ENCODE peak calls at places on chromosomes 16 and 17, in six cellular contexts. One of them, this sample, is unnamed.

GRCh38 chr17:14581181-14581830 is 280.4 kb downstream of the HS3ST3B1 start:
- DNase-seq in foreskin fibroblast: no peak
- DNase-seq in breast epithelium: no peak
- DNase-seq in CD8-positive, alpha-beta memory T cell: no peak
- DNase-seq in mucosa of descending colon: no peak
- DNase-seq in A549: no peak
- DNase-seq in this sample: no peak

GRCh38 chr16:15451098-15451731 is 16.8 kb downstream of the BMERB1 start:
- DNase-seq in foreskin fibroblast: no peak
- DNase-seq in breast epithelium: no peak
- DNase-seq in CD8-positive, alpha-beta memory T cell: no peak
- DNase-seq in mucosa of descending colon: no peak
- DNase-seq in A549: no peak
- DNase-seq in this sample: no peak

GRCh38 chr17:72120878-72121163 is at the start of gene SOX9:
- DNase-seq in foreskin fibroblast: peak
- DNase-seq in breast epithelium: peak
- DNase-seq in CD8-positive, alpha-beta memory T cell: no peak
- DNase-seq in mucosa of descending colon: peak
- DNase-seq in A549: peak
- DNase-seq in this sample: peak

GRCh38 chr16:12961621-12962020 is 60.2 kb downstream of the SHISA9 start:
- DNase-seq in foreskin fibroblast: no peak
- DNase-seq in breast epithelium: no peak
- DNase-seq in CD8-positive, alpha-beta memory T cell: no peak
- DNase-seq in mucosa of descending colon: no peak
- DNase-seq in A549: no peak
- DNase-seq in this sample: no peak

GRCh38 chr16:25034916-25035315 is 19.7 kb upstream of the ARHGAP17 start:
- DNase-seq in foreskin fibroblast: no peak
- DNase-seq in breast epithelium: no peak
- DNase-seq in CD8-positive, alpha-beta memory T cell: no peak
- DNase-seq in mucosa of descending colon: no peak
- DNase-seq in A549: no peak
- DNase-seq in this sample: no peak

GRCh38 chr17:3788200-3788599 is 12.8 kb downstream of the ITGAE start:
- DNase-seq in foreskin fibroblast: no peak
- DNase-seq in breast epithelium: no peak
- DNase-seq in CD8-positive, alpha-beta memory T cell: peak
- DNase-seq in mucosa of descending colon: no peak
- DNase-seq in A549: no peak
- DNase-seq in this sample: no peak

GRCh38 chr16:57483725-57484514 is 2.4 kb downstream of the DOK4 start:
- DNase-seq in foreskin fibroblast: no peak
- DNase-seq in breast epithelium: peak
- DNase-seq in CD8-positive, alpha-beta memory T cell: no peak
- DNase-seq in mucosa of descending colon: no peak
- DNase-seq in A549: no peak
- DNase-seq in this sample: peak

GRCh38 chr16:56871172-56871593 is 6.2 kb downstream of the SLC12A3 start:
- DNase-seq in foreskin fibroblast: peak
- DNase-seq in breast epithelium: no peak
- DNase-seq in CD8-positive, alpha-beta memory T cell: no peak
- DNase-seq in mucosa of descending colon: peak
- DNase-seq in A549: no peak
- DNase-seq in this sample: peak

GRCh38 chr16:47461598-47462266 is 601 bp downstream of the PHKB start:
- DNase-seq in foreskin fibroblast: peak
- DNase-seq in breast epithelium: no peak
- DNase-seq in CD8-positive, alpha-beta memory T cell: no peak
- DNase-seq in mucosa of descending colon: no peak
- DNase-seq in A549: peak
- DNase-seq in this sample: peak

GRCh38 chr17:68200689-68201424 is 47.0 kb upstream of the AMZ2 start:
- DNase-seq in foreskin fibroblast: peak
- DNase-seq in breast epithelium: peak
- DNase-seq in CD8-positive, alpha-beta memory T cell: peak
- DNase-seq in mucosa of descending colon: peak
- DNase-seq in A549: peak
- DNase-seq in this sample: peak

GRCh38 chr16:2043296-2043979 is 4.2 kb downstream of the NTHL1 start:
- DNase-seq in foreskin fibroblast: no peak
- DNase-seq in breast epithelium: no peak
- DNase-seq in CD8-positive, alpha-beta memory T cell: no peak
- DNase-seq in mucosa of descending colon: peak
- DNase-seq in A549: no peak
- DNase-seq in this sample: no peak

GRCh38 chr16:8585942-8586341 is 4.4 kb downstream of the TMEM114 start:
- DNase-seq in foreskin fibroblast: no peak
- DNase-seq in breast epithelium: no peak
- DNase-seq in CD8-positive, alpha-beta memory T cell: no peak
- DNase-seq in mucosa of descending colon: no peak
- DNase-seq in A549: no peak
- DNase-seq in this sample: no peak

GRCh38 chr16:66131895-66132294 is 234.6 kb upstream of the CDH5 start:
- DNase-seq in foreskin fibroblast: no peak
- DNase-seq in breast epithelium: no peak
- DNase-seq in CD8-positive, alpha-beta memory T cell: no peak
- DNase-seq in mucosa of descending colon: no peak
- DNase-seq in A549: no peak
- DNase-seq in this sample: peak

GRCh38 chr17:66654341-66654740 is 180.6 kb upstream of the CACNG5 start:
- DNase-seq in foreskin fibroblast: peak
- DNase-seq in breast epithelium: no peak
- DNase-seq in CD8-positive, alpha-beta memory T cell: no peak
- DNase-seq in mucosa of descending colon: no peak
- DNase-seq in A549: no peak
- DNase-seq in this sample: peak

GRCh38 chr17:61816538-61816937 is 46.8 kb downstream of the BRIP1 start:
- DNase-seq in foreskin fibroblast: no peak
- DNase-seq in breast epithelium: no peak
- DNase-seq in CD8-positive, alpha-beta memory T cell: no peak
- DNase-seq in mucosa of descending colon: no peak
- DNase-seq in A549: no peak
- DNase-seq in this sample: no peak

GRCh38 chr16:82758406-82758805 is 131.6 kb downstream of the CDH13 start:
- DNase-seq in foreskin fibroblast: no peak
- DNase-seq in breast epithelium: no peak
- DNase-seq in CD8-positive, alpha-beta memory T cell: no peak
- DNase-seq in mucosa of descending colon: no peak
- DNase-seq in A549: no peak
- DNase-seq in this sample: no peak

GRCh38 chr16:56662357-56663354 is 4.9 kb downstream of the MT1F start:
- DNase-seq in foreskin fibroblast: no peak
- DNase-seq in breast epithelium: no peak
- DNase-seq in CD8-positive, alpha-beta memory T cell: peak
- DNase-seq in mucosa of descending colon: no peak
- DNase-seq in A549: no peak
- DNase-seq in this sample: no peak

GRCh38 chr17:35312790-35313711 is 60.4 kb downstream of the SLFN11 start:
- DNase-seq in foreskin fibroblast: peak
- DNase-seq in breast epithelium: no peak
- DNase-seq in CD8-positive, alpha-beta memory T cell: peak
- DNase-seq in mucosa of descending colon: peak
- DNase-seq in A549: peak
- DNase-seq in this sample: peak

GRCh38 chr17:77436481-77436880 is 295.7 kb downstream of the SEC14L1 start:
- DNase-seq in foreskin fibroblast: no peak
- DNase-seq in breast epithelium: no peak
- DNase-seq in CD8-positive, alpha-beta memory T cell: no peak
- DNase-seq in mucosa of descending colon: no peak
- DNase-seq in A549: no peak
- DNase-seq in this sample: no peak

GRCh38 chr16:55651841-55652824 is 3.7 kb upstream of the SLC6A2 start:
- DNase-seq in foreskin fibroblast: no peak
- DNase-seq in breast epithelium: no peak
- DNase-seq in CD8-positive, alpha-beta memory T cell: no peak
- DNase-seq in mucosa of descending colon: no peak
- DNase-seq in A549: no peak
- DNase-seq in this sample: no peak

GRCh38 chr17:9810100-9810949 is 11.6 kb downstream of the GSG1L2 start:
- DNase-seq in foreskin fibroblast: no peak
- DNase-seq in breast epithelium: no peak
- DNase-seq in CD8-positive, alpha-beta memory T cell: no peak
- DNase-seq in mucosa of descending colon: no peak
- DNase-seq in A549: no peak
- DNase-seq in this sample: no peak

DNA sequence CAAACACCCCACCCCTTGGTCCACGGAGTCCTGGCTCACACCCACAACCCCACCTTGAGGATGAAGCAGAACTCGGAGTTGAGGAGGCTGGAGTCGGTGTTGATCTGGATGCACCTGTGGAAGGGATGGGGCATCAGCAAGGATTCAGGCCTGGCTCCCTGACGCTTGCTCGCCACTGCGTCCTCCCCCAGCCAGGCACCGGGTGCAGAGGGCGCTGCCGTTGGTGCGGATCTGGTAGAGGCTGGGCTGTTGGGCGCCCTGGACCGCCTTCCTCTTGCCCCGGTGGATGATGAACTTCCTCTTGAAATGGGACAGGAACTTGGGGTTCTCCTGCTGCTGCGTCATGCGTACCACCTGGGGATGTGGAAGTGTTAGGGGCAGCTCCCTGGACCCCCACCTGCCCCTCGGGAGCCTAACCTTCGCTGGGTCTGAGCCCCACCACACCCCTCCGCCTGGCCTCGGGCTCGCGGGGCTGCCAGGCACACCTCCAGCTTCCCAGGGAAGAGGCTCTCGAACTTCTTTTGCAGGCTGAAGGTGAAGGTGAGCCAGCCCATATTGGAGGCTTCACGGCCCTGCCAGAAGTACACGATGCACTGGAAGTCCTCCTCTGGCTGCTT is 12.3 kb downstream of the FLII start:
- DNase-seq in foreskin fibroblast: no peak
- DNase-seq in breast epithelium: no peak
- DNase-seq in CD8-positive, alpha-beta memory T cell: no peak
- DNase-seq in mucosa of descending colon: no peak
- DNase-seq in A549: no peak
- DNase-seq in this sample: no peak
- H3K4me3 ChIP-seq in foreskin fibroblast: no peak
- H3K4me3 ChIP-seq in breast epithelium: peak
- H3K4me3 ChIP-seq in CD8-positive, alpha-beta memory T cell: no peak
- H3K4me3 ChIP-seq in mucosa of descending colon: no peak
- H3K4me3 ChIP-seq in A549: no peak
- H3K4me3 ChIP-seq in this sample: no peak

GRCh38 chr17:40915199-40915661 is 22.2 kb downstream of the KRT23 start:
- DNase-seq in foreskin fibroblast: peak
- DNase-seq in breast epithelium: no peak
- DNase-seq in CD8-positive, alpha-beta memory T cell: no peak
- DNase-seq in mucosa of descending colon: no peak
- DNase-seq in A549: peak
- DNase-seq in this sample: no peak
- H3K4me3 ChIP-seq in foreskin fibroblast: no peak
- H3K4me3 ChIP-seq in breast epithelium: no peak
- H3K4me3 ChIP-seq in CD8-positive, alpha-beta memory T cell: no peak
- H3K4me3 ChIP-seq in mucosa of descending colon: no peak
- H3K4me3 ChIP-seq in A549: no peak
- H3K4me3 ChIP-seq in this sample: no peak

GRCh38 chr16:11258553-11259287 is 2.7 kb upstream of the SOCS1 start:
- DNase-seq in foreskin fibroblast: no peak
- DNase-seq in breast epithelium: peak
- DNase-seq in CD8-positive, alpha-beta memory T cell: peak
- DNase-seq in mucosa of descending colon: peak
- DNase-seq in A549: no peak
- DNase-seq in this sample: peak
- H3K4me3 ChIP-seq in foreskin fibroblast: no peak
- H3K4me3 ChIP-seq in breast epithelium: peak
- H3K4me3 ChIP-seq in CD8-positive, alpha-beta memory T cell: peak
- H3K4me3 ChIP-seq in mucosa of descending colon: no peak
- H3K4me3 ChIP-seq in A549: no peak
- H3K4me3 ChIP-seq in this sample: peak

GRCh38 chr17:28404007-28404406 is 2.0 kb downstream of the SLC46A1 start:
- DNase-seq in foreskin fibroblast: no peak
- DNase-seq in breast epithelium: no peak
- DNase-seq in CD8-positive, alpha-beta memory T cell: no peak
- DNase-seq in mucosa of descending colon: no peak
- DNase-seq in A549: no peak
- DNase-seq in this sample: no peak

GRCh38 chr17:28402224-28402630 is 3.8 kb downstream of the SLC46A1 start:
- DNase-seq in foreskin fibroblast: no peak
- DNase-seq in breast epithelium: no peak
- DNase-seq in CD8-positive, alpha-beta memory T cell: no peak
- DNase-seq in mucosa of descending colon: no peak
- DNase-seq in A549: no peak
- DNase-seq in this sample: peak

GRCh38 chr17:28404461-28404811 is 1.6 kb downstream of the SLC46A1 start:
- DNase-seq in foreskin fibroblast: no peak
- DNase-seq in breast epithelium: no peak
- DNase-seq in CD8-positive, alpha-beta memory T cell: no peak
- DNase-seq in mucosa of descending colon: no peak
- DNase-seq in A549: no peak
- DNase-seq in this sample: no peak

GRCh38 chr17:28404812-28405570 is 1.0 kb downstream of the SLC46A1 start:
- DNase-seq in foreskin fibroblast: no peak
- DNase-seq in breast epithelium: no peak
- DNase-seq in CD8-positive, alpha-beta memory T cell: no peak
- DNase-seq in mucosa of descending colon: no peak
- DNase-seq in A549: no peak
- DNase-seq in this sample: peak

GRCh38 chr17:28402844-28403243 is 3.2 kb downstream of the SLC46A1 start:
- DNase-seq in foreskin fibroblast: no peak
- DNase-seq in breast epithelium: no peak
- DNase-seq in CD8-positive, alpha-beta memory T cell: no peak
- DNase-seq in mucosa of descending colon: no peak
- DNase-seq in A549: no peak
- DNase-seq in this sample: no peak
- H3K4me3 ChIP-seq in foreskin fibroblast: no peak
- H3K4me3 ChIP-seq in breast epithelium: no peak
- H3K4me3 ChIP-seq in CD8-positive, alpha-beta memory T cell: no peak
- H3K4me3 ChIP-seq in mucosa of descending colon: no peak
- H3K4me3 ChIP-seq in A549: no peak
- H3K4me3 ChIP-seq in this sample: no peak

This sample was measured in osteoblast.